ENCODE peak calls at places on chromosome 11, in seven cellular contexts. Y is psoas muscle; A is non-pigmented ciliary epithelial cell; D is endothelial cell; F is Kasumi-1; Z is iPS DF 19.7; B is activated T-helper 9 cell treated with anti-CD3 and anti-CD28 coated beads, Interleukin-2, amount 50 U/mL, for 16 hours. O is an unnamed sample.

GRCh38 chr11:67615455-67616430 is 9.0 kb downstream of the NDUFV1 start:
- DNase-seq in Y (peak), A (no peak), D (peak), F (peak), Z (peak), B (peak), O (peak)

GRCh38 chr11:34345012-34345804 is 12.6 kb downstream of the ABTB2 start:
- DNase-seq in Y (peak), A (no peak), D (no peak), F (no peak), Z (no peak), B (no peak), O (no peak)

GRCh38 chr11:111344032-111344431 is 35.0 kb downstream of the POU2AF1 start:
- DNase-seq in Y (peak), A (no peak), D (no peak), F (no peak), Z (no peak), B (no peak), O (no peak)

GRCh38 chr11:121482231-121483129 is 29.7 kb upstream of the SORL1-AS1 start:
- DNase-seq in Y (no peak), A (no peak), D (no peak), F (peak), Z (no peak), B (peak), O (no peak)

GRCh38 chr11:78166832-78167469 is 21.5 kb downstream of the KCTD21 start:
- DNase-seq in Y (no peak), A (no peak), D (no peak), F (no peak), Z (no peak), B (no peak), O (no peak)

GRCh38 chr11:78791254-78791653 is 216.6 kb upstream of the NARS2 start:
- DNase-seq in Y (no peak), A (no peak), D (no peak), F (no peak), Z (no peak), B (no peak), O (no peak)

GRCh38 chr11:3104961-3105790 is 48.0 kb upstream of the CARS1 start:
- DNase-seq in Y (peak), A (no peak), D (no peak), F (no peak), Z (no peak), B (no peak), O (no peak)

GRCh38 chr11:123461164-123461563 is 31.1 kb downstream of the GRAMD1B start:
- DNase-seq in Y (peak), A (no peak), D (no peak), F (no peak), Z (no peak), B (no peak), O (no peak)

GRCh38 chr11:120254788-120255518 is 15.0 kb downstream of the POU2F3 start:
- DNase-seq in Y (no peak), A (no peak), D (no peak), F (no peak), Z (peak), B (no peak), O (no peak)